ENCODE peak calls at places on chromosomes 2 and 18, in five cellular contexts. One of them, this sample, is unnamed. For H3K9me3, the result is how much of the 10 kb centered on the place peaks cover.

GRCh38 chr2:20350105-20350712 is 435 bp downstream of the PUM2 start:
- DNase-seq in cardiac muscle cell: peak
- DNase-seq in astrocyte: no peak
- DNase-seq in tibial artery: no peak
- DNase-seq in left lung: peak
- DNase-seq in this sample: no peak

GRCh38 chr2:202101049-202101579 is 28.1 kb downstream of the KIAA2012 start:
- DNase-seq in cardiac muscle cell: no peak
- DNase-seq in astrocyte: no peak
- DNase-seq in tibial artery: no peak
- DNase-seq in left lung: no peak
- DNase-seq in this sample: no peak

GRCh38 chr18:23302852-23303527 is 150.1 kb upstream of the RIOK3 start:
- DNase-seq in cardiac muscle cell: peak
- DNase-seq in astrocyte: peak
- DNase-seq in tibial artery: no peak
- DNase-seq in left lung: no peak
- DNase-seq in this sample: no peak

GRCh38 chr2:181627545-181627944 is 29.4 kb downstream of the CERKL start:
- DNase-seq in cardiac muscle cell: peak
- DNase-seq in astrocyte: no peak
- DNase-seq in tibial artery: no peak
- DNase-seq in left lung: no peak
- DNase-seq in this sample: no peak

GRCh38 chr18:12452801-12453200 is 45.1 kb downstream of the PRELID3A start:
- DNase-seq in cardiac muscle cell: no peak
- DNase-seq in astrocyte: no peak
- DNase-seq in tibial artery: no peak
- DNase-seq in left lung: no peak
- DNase-seq in this sample: no peak

GRCh38 chr2:4995466-4995865 is 696.7 kb upstream of the SOX11 start:
- DNase-seq in cardiac muscle cell: no peak
- DNase-seq in astrocyte: no peak
- DNase-seq in tibial artery: no peak
- DNase-seq in left lung: no peak
- DNase-seq in this sample: no peak

GRCh38 chr2:176463527-176463926 is 194.3 kb downstream of the MTX2 start:
- DNase-seq in cardiac muscle cell: no peak
- DNase-seq in astrocyte: no peak
- DNase-seq in tibial artery: no peak
- DNase-seq in left lung: no peak
- DNase-seq in this sample: no peak

GRCh38 chr2:79757526-79757925 is 244.7 kb downstream of the CTNNA2 start:
- DNase-seq in cardiac muscle cell: no peak
- DNase-seq in astrocyte: no peak
- DNase-seq in tibial artery: no peak
- DNase-seq in left lung: no peak
- DNase-seq in this sample: no peak

GRCh38 chr2:157468931-157469708 is 25.2 kb upstream of the CYTIP start:
- DNase-seq in cardiac muscle cell: peak
- DNase-seq in astrocyte: peak
- DNase-seq in tibial artery: no peak
- DNase-seq in left lung: no peak
- DNase-seq in this sample: no peak

GRCh38 chr18:24771300-24771699 is 310.9 kb downstream of the HRH4 start:
- DNase-seq in cardiac muscle cell: no peak
- DNase-seq in astrocyte: no peak
- DNase-seq in tibial artery: no peak
- DNase-seq in left lung: no peak
- DNase-seq in this sample: no peak

GRCh38 chr2:217335341-217335966 is 475.6 kb upstream of the TNP1 start:
- DNase-seq in cardiac muscle cell: no peak
- DNase-seq in astrocyte: no peak
- DNase-seq in tibial artery: no peak
- DNase-seq in left lung: no peak
- DNase-seq in this sample: no peak

GRCh38 chr2:225842939-225843338 is 443.4 kb downstream of the NYAP2 start:
- DNase-seq in cardiac muscle cell: peak
- DNase-seq in astrocyte: peak
- DNase-seq in tibial artery: no peak
- DNase-seq in left lung: no peak
- DNase-seq in this sample: no peak

GRCh38 chr18:79857082-79857661 is 59.4 kb downstream of the KCNG2 start:
- DNase-seq in cardiac muscle cell: peak
- DNase-seq in astrocyte: peak
- DNase-seq in tibial artery: peak
- DNase-seq in left lung: no peak
- DNase-seq in this sample: no peak

GRCh38 chr2:42383855-42384530 is 23.0 kb upstream of the COX7A2L start:
- DNase-seq in cardiac muscle cell: no peak
- DNase-seq in astrocyte: no peak
- DNase-seq in tibial artery: no peak
- DNase-seq in left lung: no peak
- DNase-seq in this sample: no peak

GRCh38 chr18:37499913-37500312 is 65.7 kb downstream of the CELF4 start:
- DNase-seq in cardiac muscle cell: no peak
- DNase-seq in astrocyte: no peak
- DNase-seq in tibial artery: no peak
- DNase-seq in left lung: no peak
- DNase-seq in this sample: no peak

GRCh38 chr2:215060851-215061541 is 77.4 kb downstream of the ABCA12 start:
- DNase-seq in cardiac muscle cell: no peak
- DNase-seq in astrocyte: no peak
- DNase-seq in tibial artery: no peak
- DNase-seq in left lung: no peak
- DNase-seq in this sample: no peak

GRCh38 chr18:28357785-28358401 is 181.0 kb upstream of the CDH2 start:
- DNase-seq in cardiac muscle cell: peak
- DNase-seq in astrocyte: no peak
- DNase-seq in tibial artery: no peak
- DNase-seq in left lung: no peak
- DNase-seq in this sample: no peak

GRCh38 chr2:46555011-46555410 is 75.6 kb downstream of the TMEM247 start:
- DNase-seq in cardiac muscle cell: no peak
- DNase-seq in astrocyte: no peak
- DNase-seq in tibial artery: no peak
- DNase-seq in left lung: no peak
- DNase-seq in this sample: no peak

GRCh38 chr2:3651686-3652516 is 6.1 kb upstream of the ALLC start:
- DNase-seq in cardiac muscle cell: peak
- DNase-seq in astrocyte: peak
- DNase-seq in tibial artery: no peak
- DNase-seq in left lung: peak
- DNase-seq in this sample: no peak

GRCh38 chr2:62266433-62267038 is 70.6 kb downstream of the B3GNT2 start:
- DNase-seq in cardiac muscle cell: peak
- DNase-seq in astrocyte: peak
- DNase-seq in tibial artery: no peak
- DNase-seq in left lung: no peak
- DNase-seq in this sample: no peak

GRCh38 chr2:237669628-237670351 is 42.4 kb downstream of the LRRFIP1 start:
- DNase-seq in cardiac muscle cell: peak
- DNase-seq in astrocyte: peak
- DNase-seq in tibial artery: no peak
- DNase-seq in left lung: no peak
- DNase-seq in this sample: no peak

GRCh38 chr18:46161721-46162421 is 57.7 kb downstream of the HAUS1 start:
- DNase-seq in cardiac muscle cell: no peak
- DNase-seq in astrocyte: no peak
- DNase-seq in tibial artery: no peak
- DNase-seq in left lung: no peak
- DNase-seq in this sample: no peak

GRCh38 chr2:218985325-218986091 is 524 bp upstream of the FEV start:
- DNase-seq in cardiac muscle cell: no peak
- DNase-seq in astrocyte: no peak
- DNase-seq in tibial artery: no peak
- DNase-seq in left lung: no peak
- DNase-seq in this sample: peak

GRCh38 chr2:181959508-181959907 is 26.1 kb upstream of the PPP1R1C start:
- DNase-seq in cardiac muscle cell: no peak
- DNase-seq in astrocyte: no peak
- DNase-seq in tibial artery: no peak
- DNase-seq in left lung: no peak
- DNase-seq in this sample: no peak

GRCh38 chr2:120465989-120466703 is 120.2 kb downstream of the INHBB start:
- DNase-seq in cardiac muscle cell: no peak
- DNase-seq in astrocyte: no peak
- DNase-seq in tibial artery: peak
- DNase-seq in left lung: peak
- DNase-seq in this sample: no peak

GRCh38 chr2:197328461-197328860 is 17.9 kb upstream of the ANKRD44 start:
- DNase-seq in cardiac muscle cell: no peak
- DNase-seq in astrocyte: no peak
- DNase-seq in tibial artery: no peak
- DNase-seq in left lung: no peak
- DNase-seq in this sample: no peak

GRCh38 chr18:8816805-8817204 is 111.4 kb downstream of the MTCL1 start:
- DNase-seq in cardiac muscle cell: peak
- DNase-seq in astrocyte: peak
- DNase-seq in tibial artery: no peak
- DNase-seq in left lung: no peak
- DNase-seq in this sample: no peak
- H3K27ac ChIP-seq in cardiac muscle cell: no peak
- H3K27ac ChIP-seq in astrocyte: peak
- H3K27ac ChIP-seq in tibial artery: no peak
- H3K27ac ChIP-seq in left lung: no peak
- H3K27ac ChIP-seq in this sample: no peak

GRCh38 chr2:81282151-81282769 is 977.7 kb upstream of the LRRTM1 start:
- DNase-seq in cardiac muscle cell: no peak
- DNase-seq in astrocyte: no peak
- DNase-seq in tibial artery: no peak
- DNase-seq in left lung: no peak
- DNase-seq in this sample: no peak
- H3K9me3 ChIP-seq in cardiac muscle cell: under half
- H3K9me3 ChIP-seq in astrocyte: under half
- H3K9me3 ChIP-seq in tibial artery: under half
- H3K9me3 ChIP-seq in left lung: under half
- H3K9me3 ChIP-seq in this sample: under half

GRCh38 chr2:132646805-132647115 is 23.2 kb downstream of the LYPD1 start:
- DNase-seq in cardiac muscle cell: no peak
- DNase-seq in astrocyte: no peak
- DNase-seq in tibial artery: no peak
- DNase-seq in left lung: no peak
- DNase-seq in this sample: no peak
- H3K4me3 ChIP-seq in cardiac muscle cell: no peak
- H3K4me3 ChIP-seq in astrocyte: no peak
- H3K4me3 ChIP-seq in tibial artery: no peak
- H3K4me3 ChIP-seq in left lung: no peak
- H3K4me3 ChIP-seq in this sample: no peak

GRCh38 chr2:109174214-109174613 is 45.2 kb downstream of the SH3RF3 start:
- DNase-seq in cardiac muscle cell: no peak
- DNase-seq in astrocyte: no peak
- DNase-seq in tibial artery: peak
- DNase-seq in left lung: no peak
- DNase-seq in this sample: no peak
- H3K27ac ChIP-seq in cardiac muscle cell: no peak
- H3K27ac ChIP-seq in astrocyte: peak
- H3K27ac ChIP-seq in tibial artery: peak
- H3K27ac ChIP-seq in left lung: peak
- H3K27ac ChIP-seq in this sample: no peak

DNA sequence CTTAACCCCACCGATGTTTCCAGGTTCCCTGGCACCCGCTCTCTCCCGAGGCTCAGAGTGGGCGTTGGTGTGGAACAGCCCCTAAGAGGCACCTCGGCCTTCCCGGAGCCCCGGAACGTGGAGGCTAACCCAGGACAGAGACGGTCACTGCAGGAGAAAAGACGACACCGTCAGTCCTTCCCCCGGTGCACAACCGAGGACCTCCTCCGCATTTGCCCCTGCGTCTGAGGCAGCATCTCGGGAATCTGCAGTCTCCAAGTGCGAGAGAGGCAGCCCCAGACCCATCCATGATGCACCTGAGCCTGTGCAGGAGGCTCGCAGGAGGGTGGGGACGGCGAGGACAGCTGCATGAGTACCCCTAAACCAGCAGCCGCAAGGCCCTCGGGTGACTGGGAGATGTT is 204.9 kb upstream of the SALL3 start:
- DNase-seq in cardiac muscle cell: no peak
- DNase-seq in astrocyte: no peak
- DNase-seq in tibial artery: no peak
- DNase-seq in left lung: peak
- DNase-seq in this sample: no peak
- H3K9me3 ChIP-seq in cardiac muscle cell: under half
- H3K9me3 ChIP-seq in astrocyte: under half
- H3K9me3 ChIP-seq in tibial artery: under half
- H3K9me3 ChIP-seq in left lung: under half
- H3K9me3 ChIP-seq in this sample: under half

GRCh38 chr18:10259075-10259474 is 195.4 kb upstream of the APCDD1 start:
- DNase-seq in cardiac muscle cell: no peak
- DNase-seq in astrocyte: no peak
- DNase-seq in tibial artery: no peak
- DNase-seq in left lung: no peak
- DNase-seq in this sample: no peak
- H3K4me3 ChIP-seq in cardiac muscle cell: no peak
- H3K4me3 ChIP-seq in astrocyte: no peak
- H3K4me3 ChIP-seq in tibial artery: no peak
- H3K4me3 ChIP-seq in left lung: no peak
- H3K4me3 ChIP-seq in this sample: no peak

GRCh38 chr2:129877795-129878775 is 101.4 kb upstream of the RAB6C start:
- DNase-seq in cardiac muscle cell: peak
- DNase-seq in astrocyte: peak
- DNase-seq in tibial artery: no peak
- DNase-seq in left lung: no peak
- DNase-seq in this sample: no peak
- H3K27ac ChIP-seq in cardiac muscle cell: no peak
- H3K27ac ChIP-seq in astrocyte: no peak
- H3K27ac ChIP-seq in tibial artery: peak
- H3K27ac ChIP-seq in left lung: no peak
- H3K27ac ChIP-seq in this sample: no peak

GRCh38 chr2:127117603-127118002 is 10.6 kb upstream of the BIN1 start:
- DNase-seq in cardiac muscle cell: no peak
- DNase-seq in astrocyte: no peak
- DNase-seq in tibial artery: no peak
- DNase-seq in left lung: no peak
- DNase-seq in this sample: no peak

GRCh38 chr2:127115471-127116199 is 8.7 kb upstream of the BIN1 start:
- DNase-seq in cardiac muscle cell: no peak
- DNase-seq in astrocyte: no peak
- DNase-seq in tibial artery: no peak
- DNase-seq in left lung: no peak
- DNase-seq in this sample: no peak

GRCh38 chr2:127121341-127121740 is 14.4 kb upstream of the BIN1 start:
- DNase-seq in cardiac muscle cell: no peak
- DNase-seq in astrocyte: no peak
- DNase-seq in tibial artery: no peak
- DNase-seq in left lung: no peak
- DNase-seq in this sample: no peak

GRCh38 chr2:127118038-127118437 is 11.1 kb upstream of the BIN1 start:
- DNase-seq in cardiac muscle cell: no peak
- DNase-seq in astrocyte: no peak
- DNase-seq in tibial artery: no peak
- DNase-seq in left lung: peak
- DNase-seq in this sample: no peak

GRCh38 chr2:127118467-127118866 is 11.5 kb upstream of the BIN1 start:
- DNase-seq in cardiac muscle cell: no peak
- DNase-seq in astrocyte: no peak
- DNase-seq in tibial artery: no peak
- DNase-seq in left lung: no peak
- DNase-seq in this sample: no peak
- H3K9me3 ChIP-seq in cardiac muscle cell: under half
- H3K9me3 ChIP-seq in astrocyte: under half
- H3K9me3 ChIP-seq in tibial artery: under half
- H3K9me3 ChIP-seq in left lung: under half
- H3K9me3 ChIP-seq in this sample: under half

GRCh38 chr2:200787351-200788128 is 24.2 kb upstream of the BZW1 start:
- DNase-seq in cardiac muscle cell: peak
- DNase-seq in astrocyte: peak
- DNase-seq in tibial artery: no peak
- DNase-seq in left lung: no peak
- DNase-seq in this sample: peak
- H3K4me3 ChIP-seq in cardiac muscle cell: no peak
- H3K4me3 ChIP-seq in astrocyte: peak
- H3K4me3 ChIP-seq in tibial artery: no peak
- H3K4me3 ChIP-seq in left lung: no peak
- H3K4me3 ChIP-seq in this sample: no peak